ENCODE peak calls at places on chromosomes 12 and 14, in four cellular contexts. B is HL-60, W is GM12878, L is K562. Q is an unnamed sample.

GRCh38 chr14:63855272-63855671 is 2.5 kb downstream of the SYNE2 start:
- DNase-seq in B (no peak), W (no peak), L (no peak), Q (no peak)

GRCh38 chr14:34179723-34180122 is 228.8 kb upstream of the EGLN3 start:
- DNase-seq in B (no peak), W (no peak), L (no peak), Q (no peak)

GRCh38 chr14:61749264-61749663 is 13.0 kb upstream of the SNAPC1 start:
- DNase-seq in B (no peak), W (no peak), L (peak; percentile 17), Q (no peak)

GRCh38 chr14:26870722-26871121 is 272.9 kb upstream of the NOVA1 start:
- DNase-seq in B (no peak), W (no peak), L (no peak), Q (no peak)

GRCh38 chr12:120220838-120221575 is 20.1 kb upstream of the RPLP0 start:
- DNase-seq in B (no peak), W (no peak), L (no peak), Q (no peak)

GRCh38 chr12:104463371-104463770 is 6.6 kb downstream of the CHST11 start:
- DNase-seq in B (no peak), W (no peak), L (no peak), Q (no peak)

GRCh38 chr14:51513281-51513680 is 138.4 kb upstream of the FRMD6 start:
- DNase-seq in B (no peak), W (no peak), L (no peak), Q (no peak)

GRCh38 chr14:104294628-104294982 is 156.2 kb downstream of the KIF26A start:
- DNase-seq in B (no peak), W (no peak), L (no peak), Q (no peak)

GRCh38 chr12:68236421-68237059 is 10.9 kb upstream of the IL26 start:
- DNase-seq in B (no peak), W (peak; percentile 40), L (peak; percentile 49), Q (no peak)

GRCh38 chr12:27279836-27280235 is 35.8 kb downstream of the STK38L start:
- DNase-seq in B (peak; percentile 14), W (no peak), L (no peak), Q (no peak)

GRCh38 chr14:102659797-102660196 is 67.3 kb downstream of the RCOR1 start:
- DNase-seq in B (no peak), W (no peak), L (no peak), Q (no peak)

GRCh38 chr12:132250707-132251106 is 78.7 kb downstream of the GALNT9 start:
- DNase-seq in B (no peak), W (no peak), L (no peak), Q (no peak)

GRCh38 chr14:103755060-103755459 is 39.5 kb downstream of the ZFYVE21 start:
- DNase-seq in B (no peak), W (no peak), L (no peak), Q (no peak)

GRCh38 chr12:32706337-32707024 is 27.4 kb downstream of the DNM1L start:
- DNase-seq in B (no peak), W (no peak), L (no peak), Q (no peak)

DNA sequence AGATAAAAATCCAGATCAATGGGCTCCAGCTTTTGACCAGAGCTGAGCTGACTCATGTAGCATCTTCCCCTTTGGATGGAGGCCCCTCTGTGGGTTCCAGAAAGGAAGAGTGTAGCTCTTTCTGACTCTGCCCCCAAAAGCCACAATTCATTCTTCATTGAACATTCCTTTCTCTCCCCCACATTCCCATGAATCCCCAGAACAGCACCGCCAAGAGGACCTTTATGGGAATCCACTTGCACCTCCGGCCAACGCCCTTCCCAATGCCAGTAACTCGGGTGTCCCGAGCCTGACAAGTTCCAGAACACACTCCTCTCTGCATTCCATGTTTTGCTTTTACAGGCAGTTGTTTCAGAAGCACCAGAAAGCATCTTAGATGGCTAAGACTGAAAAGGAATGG is 210.6 kb upstream of the DIO3 start:
- DNase-seq in B (no peak), W (no peak), L (no peak), Q (no peak)
- TF ChIP-seq POLR2AphosphoS5 in B (no peak), W (no peak), L (no peak), Q (no peak)

GRCh38 chr12:13205809-13206559 is 9.5 kb downstream of the EMP1 start:
- DNase-seq in B (no peak), W (no peak), L (no peak), Q (no peak)
- TF ChIP-seq SPI1 in B (peak; percentile 63), W (no peak), L (no peak), Q (no peak)

GRCh38 chr12:121573949-121574520 is 6.8 kb downstream of the KDM2B start:
- DNase-seq in B (no peak), W (no peak), L (no peak), Q (no peak)

GRCh38 chr12:121577443-121578180 is 3.2 kb downstream of the KDM2B start:
- DNase-seq in B (no peak), W (no peak), L (no peak), Q (no peak)

GRCh38 chr12:121575051-121575450 is 5.8 kb downstream of the KDM2B start:
- DNase-seq in B (no peak), W (no peak), L (no peak), Q (no peak)

GRCh38 chr12:121576851-121577391 is 3.9 kb downstream of the KDM2B start:
- DNase-seq in B (no peak), W (no peak), L (no peak), Q (no peak)

GRCh38 chr12:121575952-121576615 is 4.7 kb downstream of the KDM2B start:
- DNase-seq in B (no peak), W (no peak), L (no peak), Q (no peak)
- TF ChIP-seq POLR2AphosphoS5 in B (no peak), W (no peak), L (no peak), Q (no peak)

GRCh38 chr14:76768201-76768656 is 7.0 kb downstream of the VASH1 start:
- DNase-seq in B (peak; percentile 81), W (peak; percentile 47), L (peak; percentile 75), Q (peak; percentile 75)
- TF ChIP-seq SPI1 in B (peak; percentile 78), W (peak; percentile 80), L (peak; percentile 71), Q (peak; percentile 73)

GRCh38 chr14:100213956-100214767 is 24.8 kb upstream of the YY1 start:
- DNase-seq in B (peak; percentile 84), W (no peak), L (peak; percentile 93), Q (peak; percentile 97)
- TF ChIP-seq POLR2AphosphoS5 in B (peak; percentile 92), W (peak; percentile 89), L (peak; percentile 72), Q (peak; percentile 84)

DNA sequence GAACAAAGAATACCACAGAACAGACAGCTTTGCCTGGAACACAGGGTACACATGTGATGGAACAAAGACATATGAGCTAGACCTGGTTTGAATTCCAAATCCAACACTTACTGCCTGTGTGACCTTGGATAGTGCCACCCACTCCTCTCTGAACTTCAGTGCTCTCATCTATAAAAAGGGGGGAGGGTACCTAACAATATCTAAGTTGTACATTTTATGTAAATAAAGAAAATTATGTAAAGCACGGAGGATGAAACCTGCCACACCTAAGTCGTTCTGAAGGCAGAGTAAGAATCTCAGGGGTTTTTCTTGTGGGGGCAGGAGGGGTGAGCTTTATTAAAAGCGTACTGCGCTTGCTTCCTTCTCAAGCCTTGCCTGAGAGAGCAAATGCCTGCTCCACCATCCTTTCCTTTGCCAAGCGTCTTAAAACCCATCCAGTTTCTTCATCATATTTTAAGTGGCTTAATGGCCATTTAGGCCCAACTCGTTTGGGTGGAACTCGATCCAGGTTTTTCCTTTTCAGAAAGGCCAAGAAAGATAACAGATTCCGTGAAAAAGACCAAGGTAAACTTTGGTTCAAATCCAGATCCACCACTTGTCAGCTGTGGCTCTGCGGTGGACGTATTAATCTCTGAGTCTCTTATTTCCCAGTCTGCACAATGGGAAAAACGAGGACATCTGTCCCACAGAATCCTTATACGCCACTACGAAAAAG is 954 bp downstream of the DDX24 start:
- DNase-seq in B (no peak), W (no peak), L (no peak), Q (no peak)
- TF ChIP-seq SPI1 in B (no peak), W (no peak), L (no peak), Q (no peak)

GRCh38 chr14:99596071-99596627 is 7.9 kb downstream of the CCDC85C start:
- DNase-seq in B (no peak), W (no peak), L (no peak), Q (no peak)
- TF ChIP-seq POLR2AphosphoS5 in B (no peak), W (no peak), L (no peak), Q (no peak)